ENCODE peak calls at places on chromosome 16, in seven cellular contexts. E is B cell, L is thoracic aorta, V is ovary, T is lung, B is AG04450, N is heart left ventricle. Y is an unnamed sample.

GRCh38 chr16:64475627-64476351 is 646.1 kb downstream of the CDH11 start:
- DNase-seq in E (no peak), L (no peak), V (no peak), T (no peak), B (no peak), N (peak), Y (no peak)

GRCh38 chr16:15857779-15858560 is 1.1 kb upstream of the MYH11 start:
- DNase-seq in E (no peak), L (no peak), V (peak), T (no peak), B (no peak), N (peak), Y (no peak)

GRCh38 chr16:56608876-56609462 is 585 bp downstream of the MT2A start:
- DNase-seq in E (peak), L (no peak), V (no peak), T (no peak), B (no peak), N (no peak), Y (peak)

GRCh38 chr16:192686-193085 is 12.4 kb downstream of the HBQ1 start:
- DNase-seq in E (no peak), L (no peak), V (no peak), T (no peak), B (no peak), N (no peak), Y (no peak)

GRCh38 chr16:24771132-24771778 is 41.8 kb downstream of the TNRC6A start:
- DNase-seq in E (no peak), L (no peak), V (no peak), T (no peak), B (peak), N (no peak), Y (peak)

GRCh38 chr16:87802670-87803069 is 36.9 kb upstream of the KLHDC4 start:
- DNase-seq in E (no peak), L (no peak), V (no peak), T (no peak), B (no peak), N (no peak), Y (no peak)

GRCh38 chr16:79360267-79360666 is 240.3 kb downstream of the MAF start:
- DNase-seq in E (no peak), L (no peak), V (no peak), T (no peak), B (no peak), N (no peak), Y (no peak)

GRCh38 chr16:31478956-31479355 is 4.0 kb upstream of the SLC5A2 start:
- DNase-seq in E (no peak), L (no peak), V (no peak), T (no peak), B (no peak), N (no peak), Y (no peak)

GRCh38 chr16:8087597-8088279 is 502.6 kb downstream of the TMEM114 start:
- DNase-seq in E (no peak), L (no peak), V (no peak), T (no peak), B (no peak), N (no peak), Y (no peak)

GRCh38 chr16:5916711-5917191 is 819.2 kb upstream of the EEF2KMT start:
- DNase-seq in E (no peak), L (no peak), V (no peak), T (no peak), B (no peak), N (no peak), Y (no peak)

GRCh38 chr16:85519540-85520231 is 93.4 kb upstream of the GSE1 start:
- DNase-seq in E (no peak), L (no peak), V (no peak), T (no peak), B (no peak), N (no peak), Y (no peak)

GRCh38 chr16:86048882-86049585 is 150.1 kb downstream of the IRF8 start:
- DNase-seq in E (no peak), L (no peak), V (no peak), T (no peak), B (no peak), N (no peak), Y (peak)

GRCh38 chr16:85275533-85276249 is 163.4 kb upstream of the CIBAR2 start:
- DNase-seq in E (peak), L (no peak), V (peak), T (peak), B (no peak), N (peak), Y (peak)

GRCh38 chr16:9845661-9846361 is 336.4 kb downstream of the GRIN2A start:
- DNase-seq in E (no peak), L (no peak), V (no peak), T (no peak), B (no peak), N (no peak), Y (no peak)

GRCh38 chr16:57627184-57627871 is 1.1 kb upstream of the ADGRG1 start:
- DNase-seq in E (no peak), L (no peak), V (no peak), T (no peak), B (no peak), N (no peak), Y (no peak)

GRCh38 chr16:85037050-85037410 is 9.4 kb downstream of the KIAA0513 start:
- DNase-seq in E (no peak), L (no peak), V (no peak), T (no peak), B (peak), N (no peak), Y (peak)

GRCh38 chr16:70556063-70556462 is 32.4 kb downstream of the SF3B3 start:
- DNase-seq in E (no peak), L (no peak), V (no peak), T (no peak), B (no peak), N (no peak), Y (no peak)

GRCh38 chr16:87027056-87027616 is 290.1 kb downstream of the C16orf95 start:
- DNase-seq in E (no peak), L (no peak), V (no peak), T (no peak), B (no peak), N (no peak), Y (no peak)

GRCh38 chr16:70410736-70411135 is 28.2 kb downstream of the ST3GAL2 start:
- DNase-seq in E (no peak), L (no peak), V (no peak), T (no peak), B (no peak), N (no peak), Y (no peak)

GRCh38 chr16:88318521-88318920 is 64.2 kb upstream of the ZNF469 start:
- DNase-seq in E (no peak), L (no peak), V (peak), T (no peak), B (no peak), N (no peak), Y (no peak)

GRCh38 chr16:71426069-71426879 is 15.6 kb downstream of the TLE7 start:
- DNase-seq in E (no peak), L (no peak), V (peak), T (no peak), B (peak), N (no peak), Y (peak)

GRCh38 chr16:87620201-87620495 is 17.8 kb downstream of the JPH3 start:
- DNase-seq in E (no peak), L (no peak), V (no peak), T (no peak), B (no peak), N (no peak), Y (no peak)

GRCh38 chr16:88318091-88318494 is 64.7 kb upstream of the ZNF469 start:
- DNase-seq in E (no peak), L (no peak), V (no peak), T (no peak), B (no peak), N (no peak), Y (no peak)

GRCh38 chr16:51337662-51338061 is 186.6 kb upstream of the SALL1 start:
- DNase-seq in E (no peak), L (no peak), V (no peak), T (no peak), B (no peak), N (no peak), Y (no peak)
- TF ChIP-seq CTCF in E (no peak), L (no peak), V (no peak), T (no peak), B (no peak), N (no peak), Y (no peak)

DNA sequence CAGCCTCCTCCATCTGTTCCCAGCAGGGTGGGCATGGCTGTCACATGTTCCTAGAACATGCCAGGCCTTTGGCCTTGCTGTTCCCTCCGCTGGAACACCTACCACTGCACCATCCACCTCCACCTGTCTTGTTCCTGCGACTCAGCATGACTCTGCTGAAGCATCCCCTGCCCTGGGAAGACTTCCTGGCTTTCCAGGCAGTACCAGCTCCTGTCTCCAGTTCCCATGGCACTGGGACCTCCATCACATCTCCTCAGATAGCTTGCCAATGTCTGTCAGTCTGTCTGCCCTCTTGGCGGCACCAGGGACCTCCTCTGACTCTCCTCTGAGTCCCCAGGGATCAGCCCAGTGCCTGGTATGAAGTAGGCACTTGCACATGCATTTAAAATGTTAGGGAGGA is 15.7 kb downstream of the PDP2 start:
- DNase-seq in E (no peak), L (no peak), V (no peak), T (no peak), B (no peak), N (no peak), Y (no peak)
- TF ChIP-seq CTCF in E (no peak), L (no peak), V (no peak), T (no peak), B (no peak), N (no peak), Y (no peak)

GRCh38 chr16:67562918-67563707 is 787 bp downstream of the CTCF start:
- DNase-seq in E (peak), L (no peak), V (peak), T (peak), B (no peak), N (peak), Y (peak)
- TF ChIP-seq CTCF in E (peak), L (no peak), V (no peak), T (no peak), B (peak), N (no peak), Y (peak)

GRCh38 chr16:66658860-66659190 is 37.7 kb downstream of the CMTM4 start:
- DNase-seq in E (no peak), L (no peak), V (no peak), T (no peak), B (no peak), N (no peak), Y (no peak)

GRCh38 chr16:66660422-66661209 is 35.9 kb downstream of the CMTM4 start:
- DNase-seq in E (no peak), L (peak), V (peak), T (peak), B (peak), N (peak), Y (no peak)

GRCh38 chr16:66661210-66661560 is 35.4 kb downstream of the CMTM4 start:
- DNase-seq in E (no peak), L (no peak), V (no peak), T (no peak), B (no peak), N (no peak), Y (no peak)

GRCh38 chr16:66656547-66656946 is 40.0 kb downstream of the CMTM4 start:
- DNase-seq in E (no peak), L (no peak), V (no peak), T (no peak), B (no peak), N (no peak), Y (no peak)

GRCh38 chr16:66658143-66658859 is 38.2 kb downstream of the CMTM4 start:
- DNase-seq in E (no peak), L (no peak), V (no peak), T (no peak), B (no peak), N (no peak), Y (no peak)
- TF ChIP-seq CTCF in E (no peak), L (no peak), V (no peak), T (no peak), B (no peak), N (no peak), Y (no peak)

GRCh38 chr16:3487521-3488410 is 7.5 kb downstream of the C16orf90 start:
- DNase-seq in E (no peak), L (no peak), V (no peak), T (no peak), B (no peak), N (no peak), Y (no peak)

GRCh38 chr16:3492356-3492755 is 2.9 kb downstream of the C16orf90 start:
- DNase-seq in E (no peak), L (no peak), V (no peak), T (no peak), B (no peak), N (no peak), Y (no peak)

GRCh38 chr16:3488801-3489200 is 6.5 kb downstream of the C16orf90 start:
- DNase-seq in E (no peak), L (no peak), V (no peak), T (no peak), B (no peak), N (no peak), Y (no peak)

GRCh38 chr16:3494574-3494973 is 715 bp downstream of the C16orf90 start:
- DNase-seq in E (no peak), L (no peak), V (peak), T (no peak), B (no peak), N (no peak), Y (no peak)

DNA sequence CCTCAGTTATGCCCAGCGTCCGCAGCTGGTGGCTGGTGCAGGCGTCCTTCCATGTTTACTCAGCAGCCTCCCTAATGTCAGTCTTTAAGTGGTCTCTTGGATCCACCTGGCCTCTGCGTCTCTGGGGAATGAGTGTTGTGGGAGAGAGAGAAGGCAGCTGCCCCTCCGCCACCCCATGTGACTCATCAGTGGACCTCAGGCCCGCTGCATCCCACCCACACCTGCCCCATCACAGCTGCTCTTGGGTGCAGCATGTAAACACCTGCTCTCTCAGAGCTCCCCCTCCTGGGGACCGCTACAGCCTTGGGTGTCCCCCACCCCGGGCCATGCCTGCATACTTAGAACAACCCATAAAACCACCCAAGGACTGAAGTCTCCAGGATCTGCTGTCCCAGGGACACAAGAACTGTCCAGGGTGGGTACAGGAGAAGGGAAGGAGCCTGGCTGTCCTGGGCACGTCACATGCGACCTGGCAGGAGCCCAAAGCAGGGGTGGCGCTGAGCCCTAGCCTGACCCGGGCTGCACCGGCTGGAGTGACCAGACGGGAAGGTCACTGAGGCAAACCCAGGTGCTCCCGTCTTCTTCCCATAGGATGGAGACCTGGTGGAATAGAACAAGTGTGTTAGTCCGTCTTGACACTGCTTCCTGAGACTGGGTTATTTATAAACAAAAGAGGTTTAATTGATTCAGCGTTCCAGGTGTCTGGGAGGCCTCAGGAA is 4.2 kb downstream of the C16orf90 start:
- DNase-seq in E (no peak), L (no peak), V (no peak), T (no peak), B (no peak), N (no peak), Y (peak)
- TF ChIP-seq CTCF in E (no peak), L (no peak), V (no peak), T (no peak), B (no peak), N (no peak), Y (no peak)

DNA sequence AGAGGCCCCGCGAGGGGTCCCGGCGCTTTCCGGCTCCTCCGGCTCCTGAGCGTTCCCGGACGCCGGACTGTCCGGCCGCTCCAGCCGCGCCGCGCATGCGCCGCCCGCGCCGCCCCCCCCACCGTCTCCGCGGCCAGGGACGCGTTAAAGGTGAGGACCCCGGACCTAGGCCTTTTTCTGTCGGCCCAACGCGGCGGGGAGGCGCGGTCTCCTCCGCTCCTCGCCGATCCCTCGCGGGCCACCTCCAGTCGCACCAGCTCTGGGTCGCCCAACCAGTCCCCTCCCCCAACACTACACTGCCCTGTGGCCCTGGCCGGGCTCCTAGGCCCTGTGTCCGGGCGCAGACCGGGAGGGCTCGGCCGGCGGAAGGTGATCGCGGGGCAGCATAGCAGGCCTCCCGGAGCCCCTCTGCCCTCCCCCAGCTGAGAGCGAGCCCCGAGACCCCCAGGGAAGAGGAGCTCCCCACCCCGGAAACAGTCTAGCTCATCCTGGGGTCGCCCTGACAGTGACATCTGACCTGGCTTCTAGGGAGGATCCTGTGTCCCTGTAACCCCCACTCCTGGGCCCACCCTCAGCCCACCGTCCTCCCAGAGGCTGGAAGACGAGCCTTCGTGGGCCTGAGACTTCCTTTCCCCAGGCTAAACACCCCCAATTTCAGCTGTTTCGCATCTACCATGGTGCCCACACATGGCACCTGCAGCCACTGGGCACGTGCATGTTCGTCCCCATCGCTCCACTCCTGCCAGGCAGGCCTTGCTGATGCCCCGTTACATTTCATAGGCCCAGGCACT is 14.7 kb upstream of the BCAR1 start:
- DNase-seq in E (no peak), L (no peak), V (peak), T (peak), B (no peak), N (peak), Y (no peak)
- TF ChIP-seq CTCF in E (no peak), L (no peak), V (no peak), T (no peak), B (no peak), N (no peak), Y (no peak)

GRCh38 chr16:11948819-11949218 is 7.0 kb upstream of the NPIPB2 start:
- DNase-seq in E (no peak), L (no peak), V (no peak), T (no peak), B (no peak), N (no peak), Y (no peak)

GRCh38 chr16:11946433-11946832 is 4.6 kb upstream of the NPIPB2 start:
- DNase-seq in E (no peak), L (no peak), V (no peak), T (no peak), B (no peak), N (no peak), Y (no peak)

GRCh38 chr16:11949527-11949926 is 7.7 kb upstream of the NPIPB2 start:
- DNase-seq in E (peak), L (no peak), V (no peak), T (peak), B (no peak), N (no peak), Y (peak)
- TF ChIP-seq CTCF in E (peak), L (peak), V (no peak), T (peak), B (peak), N (peak), Y (peak)

DNA sequence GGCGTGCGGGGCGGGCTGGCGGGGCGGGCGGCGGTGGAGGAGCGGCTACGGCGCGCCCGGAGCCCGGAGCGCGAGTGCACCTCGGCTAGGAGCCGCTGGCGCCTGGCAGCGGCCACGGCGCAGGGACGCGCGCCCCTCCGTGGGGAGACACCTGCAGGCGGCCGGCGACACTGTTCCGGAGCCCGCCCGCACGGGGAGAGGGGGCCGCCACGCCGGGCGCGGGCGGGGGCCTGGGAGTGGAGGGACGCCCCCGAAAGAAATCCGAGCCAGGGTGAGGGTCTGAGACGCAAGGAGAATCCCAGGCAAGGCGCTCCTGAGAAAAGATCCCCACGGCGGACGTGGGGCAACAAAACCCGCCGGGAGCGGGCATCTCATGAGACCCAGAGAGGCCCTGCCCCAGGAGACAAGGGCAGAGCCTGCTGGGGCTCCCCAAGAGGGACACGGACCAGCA is at the start of gene GSG1L:
- DNase-seq in E (no peak), L (no peak), V (no peak), T (no peak), B (no peak), N (no peak), Y (no peak)
- TF ChIP-seq CTCF in E (no peak), L (peak), V (no peak), T (no peak), B (no peak), N (peak), Y (no peak)

GRCh38 chr16:73390936-73391335 is 343.0 kb upstream of the ZFHX3 start:
- DNase-seq in E (no peak), L (no peak), V (no peak), T (no peak), B (no peak), N (no peak), Y (no peak)
- TF ChIP-seq CTCF in E (no peak), L (no peak), V (no peak), T (no peak), B (no peak), N (no peak), Y (no peak)

GRCh38 chr16:30406911-30407793 is at the start of gene ZNF771:
- DNase-seq in E (peak), L (peak), V (peak), T (peak), B (peak), N (peak), Y (peak)
- TF ChIP-seq CTCF in E (no peak), L (no peak), V (peak), T (no peak), B (no peak), N (no peak), Y (no peak)